ENCODE peak calls at places on chromosomes 4 and X, in seven cellular contexts. V is colonic mucosa; F is stimulated activated CD4-positive, alpha-beta T cell treated with anti-CD3 and anti-CD28 coated beads, Interleukin-4, amount 100 ng/mL, for 48 hours; E is sciatic nerve; L is bronchial epithelial cell; T is HFF-Myc; R is choroid plexus epithelial cell. A is an unnamed sample.

GRCh38 chrX:112779139-112779538 is 61.5 kb downstream of the AMOT start:
- DNase-seq in V (no peak), E (no peak), R (no peak), L (no peak), T (no peak), F (no peak), A (no peak)

GRCh38 chr4:5988086-5988845 is 30.0 kb downstream of the C4orf50 start:
- DNase-seq in E (peak), L (no peak), R (no peak), F (no peak), T (no peak), V (no peak), A (no peak)

GRCh38 chr4:101155368-101155767 is 192.0 kb downstream of the PPP3CA start:
- DNase-seq in F (no peak), V (no peak), L (peak), E (no peak), R (peak), T (peak), A (peak)

GRCh38 chrX:108313662-108314061 is 124.6 kb downstream of the COL4A6 start:
- DNase-seq in F (no peak), L (peak), E (no peak), T (no peak), R (peak), V (no peak), A (no peak)

GRCh38 chr4:91958651-91959050 is 345.1 kb upstream of the GRID2 start:
- DNase-seq in T (no peak), V (no peak), L (no peak), R (peak), E (no peak), F (no peak), A (no peak)

GRCh38 chrX:67693928-67694327 is 150.1 kb downstream of the AR start:
- DNase-seq in R (no peak), F (no peak), V (no peak), L (peak), E (no peak), T (no peak), A (peak)

GRCh38 chr4:118740869-118741268 is 55.7 kb downstream of the METTL14 start:
- DNase-seq in F (no peak), R (peak), V (no peak), L (peak), E (no peak), T (no peak), A (peak)

GRCh38 chrX:16212024-16212423 is 44.7 kb downstream of the MAGEB17 start:
- DNase-seq in T (no peak), L (peak), E (no peak), V (no peak), R (peak), F (no peak), A (no peak)